ENCODE peak calls at places on chromosomes 2 and 18, in four cellular contexts. W is HTR-8/SVneo, L is endothelial cell, S is H9. V is an unnamed sample.

GRCh38 chr2:180622122-180622918 is 358.1 kb upstream of the UBE2E3 start:
- DNase-seq in S (no peak), W (no peak), L (no peak), V (no peak)

GRCh38 chr18:26792661-26793060 is 72.8 kb downstream of the AQP4 start:
- DNase-seq in L (no peak), S (no peak), W (no peak), V (no peak)

GRCh38 chr18:9643549-9643948 is 29.2 kb upstream of the PPP4R1 start:
- DNase-seq in L (no peak), W (peak), S (peak), V (peak)

GRCh38 chr2:64054166-64054915 is 35.1 kb upstream of the VPS54 start:
- DNase-seq in L (no peak), W (no peak), S (no peak), V (no peak)

GRCh38 chr2:156399950-156400703 is 36.1 kb upstream of the GPD2 start:
- DNase-seq in W (peak), L (peak), S (peak), V (peak)

GRCh38 chr2:157182834-157183396 is 74.6 kb upstream of the GALNT5 start:
- DNase-seq in L (no peak), S (no peak), W (peak), V (no peak)

GRCh38 chr18:57737661-57738060 is 65.5 kb downstream of the ATP8B1 start:
- DNase-seq in W (peak), S (no peak), L (no peak), V (no peak)

GRCh38 chr2:212193066-212193465 is 345.5 kb downstream of the ERBB4 start:
- DNase-seq in S (no peak), W (no peak), L (no peak), V (no peak)

GRCh38 chr2:73063909-73064875 is 7.3 kb downstream of the SFXN5 start:
- DNase-seq in W (peak), S (peak), L (no peak), V (peak)

GRCh38 chr2:45470531-45470930 is 140.5 kb downstream of the SRBD1 start:
- DNase-seq in S (no peak), L (no peak), W (no peak), V (no peak)

GRCh38 chr18:42113529-42114191 is 158.6 kb downstream of the PIK3C3 start:
- DNase-seq in S (no peak), W (no peak), L (no peak), V (no peak)